ENCODE peak calls at places on chromosome 1, in seven cellular contexts. T, Q, K, P, O, U and Y are unnamed samples.

GRCh38 chr1:17053685-17054410 is at the start of gene SDHB:
- DNase-seq in T (peak), Q (peak), K (peak), P (peak), O (peak), U (peak), Y (peak)

GRCh38 chr1:51709951-51710350 is 93.1 kb downstream of the OSBPL9 start:
- DNase-seq in T (no peak), Q (no peak), K (no peak), P (no peak), O (no peak), U (no peak), Y (no peak)

GRCh38 chr1:188715566-188715965 is 1762.1 kb downstream of the BRINP3 start:
- DNase-seq in T (no peak), Q (peak), K (no peak), P (no peak), O (no peak), U (no peak), Y (no peak)

GRCh38 chr1:9294440-9294773 is 1.7 kb downstream of the SPSB1 start:
- DNase-seq in T (no peak), Q (peak), K (peak), P (no peak), O (no peak), U (no peak), Y (no peak)

GRCh38 chr1:184583837-184584236 is 170.8 kb downstream of the EDEM3 start:
- DNase-seq in T (no peak), Q (no peak), K (no peak), P (no peak), O (no peak), U (no peak), Y (no peak)

GRCh38 chr1:48671578-48671977 is 105.1 kb downstream of the BEND5 start:
- DNase-seq in T (no peak), Q (no peak), K (no peak), P (peak), O (no peak), U (no peak), Y (no peak)

GRCh38 chr1:233530665-233531386 is 83.1 kb upstream of the KCNK1 start:
- DNase-seq in T (no peak), Q (no peak), K (no peak), P (no peak), O (no peak), U (no peak), Y (no peak)

GRCh38 chr1:983736-984475 is 2.0 kb upstream of the PERM1 start:
- DNase-seq in T (peak), Q (no peak), K (peak), P (no peak), O (peak), U (no peak), Y (no peak)

GRCh38 chr1:200367841-200368534 is 41.8 kb downstream of the ZNF281 start:
- DNase-seq in T (no peak), Q (no peak), K (no peak), P (no peak), O (no peak), U (no peak), Y (no peak)

GRCh38 chr1:241640867-241641542 is 836 bp upstream of the CHML start:
- DNase-seq in T (no peak), Q (no peak), K (no peak), P (peak), O (no peak), U (no peak), Y (no peak)

GRCh38 chr1:38586993-38587646 is 272.5 kb downstream of the RRAGC start:
- DNase-seq in T (peak), Q (peak), K (peak), P (no peak), O (peak), U (no peak), Y (no peak)

GRCh38 chr1:60727553-60727952 is 354.8 kb upstream of the NFIA start:
- DNase-seq in T (no peak), Q (no peak), K (no peak), P (no peak), O (no peak), U (no peak), Y (no peak)

GRCh38 chr1:61056674-61057439 is 25.5 kb upstream of the NFIA start:
- DNase-seq in T (peak), Q (peak), K (peak), P (peak), O (peak), U (no peak), Y (no peak)

GRCh38 chr1:165644064-165644735 is 13.2 kb downstream of the MGST3 start:
- DNase-seq in T (no peak), Q (no peak), K (no peak), P (no peak), O (no peak), U (no peak), Y (no peak)

GRCh38 chr1:242043165-242043564 is 44.3 kb upstream of the MAP1LC3C start:
- DNase-seq in T (no peak), Q (no peak), K (no peak), P (no peak), O (no peak), U (no peak), Y (no peak)

GRCh38 chr1:22887491-22887890 is 85.2 kb downstream of the LACTBL1 start:
- DNase-seq in T (no peak), Q (no peak), K (no peak), P (no peak), O (no peak), U (no peak), Y (no peak)

GRCh38 chr1:109083923-109084322 is 6.6 kb upstream of the TMEM167B start:
- DNase-seq in T (no peak), Q (no peak), K (no peak), P (no peak), O (no peak), U (no peak), Y (no peak)

GRCh38 chr1:184021666-184022198 is 15.8 kb downstream of the COLGALT2 start:
- DNase-seq in T (no peak), Q (peak), K (no peak), P (no peak), O (no peak), U (no peak), Y (no peak)

GRCh38 chr1:106721779-106722178 is 334.7 kb upstream of the PRMT6 start:
- DNase-seq in T (no peak), Q (no peak), K (no peak), P (no peak), O (no peak), U (no peak), Y (no peak)

GRCh38 chr1:30579580-30579979 is 143.8 kb downstream of the MATN1 start:
- DNase-seq in T (no peak), Q (no peak), K (no peak), P (no peak), O (no peak), U (no peak), Y (no peak)

GRCh38 chr1:231422798-231423309 is 767 bp upstream of the EGLN1 start:
- DNase-seq in T (no peak), Q (no peak), K (no peak), P (no peak), O (no peak), U (no peak), Y (no peak)

GRCh38 chr1:71562298-71562697 is 481.5 kb upstream of the ZRANB2 start:
- DNase-seq in T (no peak), Q (no peak), K (no peak), P (no peak), O (no peak), U (no peak), Y (no peak)

GRCh38 chr1:242454262-242455051 is 70.0 kb downstream of the PLD5 start:
- DNase-seq in T (no peak), Q (peak), K (no peak), P (no peak), O (no peak), U (no peak), Y (no peak)

GRCh38 chr1:222877854-222878253 is 63.0 kb downstream of the DISP1 start:
- DNase-seq in T (no peak), Q (no peak), K (no peak), P (no peak), O (no peak), U (no peak), Y (no peak)

GRCh38 chr1:56418047-56418680 is 161.2 kb downstream of the PLPP3 start:
- DNase-seq in T (no peak), Q (no peak), K (no peak), P (no peak), O (no peak), U (no peak), Y (no peak)

GRCh38 chr1:116352349-116352813 is 20.7 kb upstream of the ATP1A1 start:
- DNase-seq in T (no peak), Q (no peak), K (no peak), P (no peak), O (no peak), U (no peak), Y (no peak)

GRCh38 chr1:58157281-58157680 is 389.2 kb downstream of the OMA1 start:
- DNase-seq in T (no peak), Q (peak), K (no peak), P (no peak), O (no peak), U (no peak), Y (no peak)

GRCh38 chr1:1989759-1990158 is 13.8 kb downstream of the CFAP74 start:
- DNase-seq in T (no peak), Q (no peak), K (no peak), P (no peak), O (no peak), U (no peak), Y (no peak)

GRCh38 chr1:194369622-194370021 is 1183.2 kb upstream of the B3GALT2 start:
- DNase-seq in T (no peak), Q (no peak), K (no peak), P (no peak), O (no peak), U (no peak), Y (no peak)

GRCh38 chr1:194367121-194367520 is 1180.7 kb upstream of the B3GALT2 start:
- DNase-seq in T (no peak), Q (no peak), K (no peak), P (no peak), O (no peak), U (no peak), Y (no peak)

GRCh38 chr1:194369060-194369459 is 1182.6 kb upstream of the B3GALT2 start:
- DNase-seq in T (no peak), Q (no peak), K (no peak), P (no peak), O (no peak), U (no peak), Y (no peak)

GRCh38 chr1:194374649-194375048 is 1188.2 kb upstream of the B3GALT2 start:
- DNase-seq in T (no peak), Q (no peak), K (no peak), P (no peak), O (no peak), U (no peak), Y (no peak)

GRCh38 chr1:194372266-194372665 is 1185.9 kb upstream of the B3GALT2 start:
- DNase-seq in T (no peak), Q (no peak), K (no peak), P (no peak), O (no peak), U (no peak), Y (no peak)
- TF ChIP-seq CTCF in T (no peak), Q (no peak), K (no peak), P (no peak), O (no peak), U (no peak), Y (no peak)

GRCh38 chr1:20366766-20367602 is 76.3 kb downstream of the VWA5B1 start:
- DNase-seq in T (no peak), Q (peak), K (no peak), P (no peak), O (peak), U (peak), Y (no peak)
- TF ChIP-seq CTCF in T (no peak), Q (peak), K (peak), P (no peak), O (peak), U (peak), Y (peak)

GRCh38 chr1:12278998-12279397 is 49.2 kb downstream of the VPS13D start:
- DNase-seq in T (no peak), Q (no peak), K (no peak), P (no peak), O (no peak), U (no peak), Y (no peak)

GRCh38 chr1:12276225-12276624 is 46.4 kb downstream of the VPS13D start:
- DNase-seq in T (peak), Q (peak), K (peak), P (no peak), O (no peak), U (no peak), Y (no peak)

GRCh38 chr1:12272770-12273169 is 42.9 kb downstream of the VPS13D start:
- DNase-seq in T (no peak), Q (no peak), K (no peak), P (no peak), O (no peak), U (no peak), Y (no peak)

GRCh38 chr1:12271033-12271432 is 41.2 kb downstream of the VPS13D start:
- DNase-seq in T (no peak), Q (no peak), K (no peak), P (no peak), O (no peak), U (no peak), Y (no peak)

GRCh38 chr1:12275370-12275769 is 45.5 kb downstream of the VPS13D start:
- DNase-seq in T (peak), Q (peak), K (no peak), P (no peak), O (peak), U (no peak), Y (no peak)
- TF ChIP-seq CTCF in T (peak), Q (peak), K (peak), P (peak), O (peak), U (peak), Y (peak)

DNA sequence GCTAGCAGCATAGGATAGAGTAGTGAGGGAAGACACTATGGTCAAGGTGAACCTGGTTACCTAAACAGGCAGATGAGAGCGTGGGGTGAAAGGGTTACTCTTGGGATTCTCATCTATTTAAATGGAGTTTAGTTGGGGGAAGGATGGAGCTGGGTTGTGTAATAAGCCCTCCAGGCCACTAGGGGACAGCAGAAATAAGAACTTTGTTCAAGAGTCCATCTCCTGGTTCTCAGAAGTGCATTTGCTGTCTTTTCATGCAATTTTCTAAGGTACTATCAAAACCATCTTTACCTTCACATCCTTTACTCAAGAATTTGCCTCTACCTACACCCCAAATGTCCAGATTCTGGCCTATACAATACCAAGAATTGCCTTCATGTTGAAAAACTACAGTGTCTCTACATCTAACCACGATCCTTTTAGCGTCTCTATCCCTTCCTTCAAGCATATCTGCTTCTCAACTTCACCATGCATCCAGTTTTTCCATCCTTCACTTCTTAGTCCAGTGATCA is 28.0 kb downstream of the SLAMF1 start:
- DNase-seq in T (no peak), Q (peak), K (no peak), P (no peak), O (no peak), U (no peak), Y (no peak)
- TF ChIP-seq CTCF in T (peak), Q (peak), K (no peak), P (peak), O (no peak), U (peak), Y (peak)